ENCODE peak calls at places on chromosome 10, in six cellular contexts. One of them, this sample, is unnamed. For H4K20me1, the result is how much of the 10 kb centered on the place peaks cover.

GRCh38 chr10:983951-984705 is 4.1 kb upstream of the GTPBP4 start:
- DNase-seq in hepatocyte: peak
- DNase-seq in PC-9: peak
- DNase-seq in H9: no peak
- DNase-seq in neural progenitor cell: no peak
- DNase-seq in fibroblast of lung: peak
- DNase-seq in this sample: no peak

GRCh38 chr10:12846718-12847117 is 154.8 kb downstream of the CCDC3 start:
- DNase-seq in hepatocyte: no peak
- DNase-seq in PC-9: no peak
- DNase-seq in H9: no peak
- DNase-seq in neural progenitor cell: no peak
- DNase-seq in fibroblast of lung: peak
- DNase-seq in this sample: no peak

GRCh38 chr10:123043409-123043925 is 34.7 kb downstream of the ACADSB start:
- DNase-seq in hepatocyte: peak
- DNase-seq in PC-9: peak
- DNase-seq in H9: peak
- DNase-seq in neural progenitor cell: peak
- DNase-seq in fibroblast of lung: peak
- DNase-seq in this sample: peak

GRCh38 chr10:130743751-130744191 is 567.8 kb downstream of the TCERG1L start:
- DNase-seq in hepatocyte: no peak
- DNase-seq in PC-9: no peak
- DNase-seq in H9: no peak
- DNase-seq in neural progenitor cell: no peak
- DNase-seq in fibroblast of lung: no peak
- DNase-seq in this sample: no peak

GRCh38 chr10:118259288-118259906 is 82.7 kb downstream of the FAM204A start:
- DNase-seq in hepatocyte: peak
- DNase-seq in PC-9: peak
- DNase-seq in H9: peak
- DNase-seq in neural progenitor cell: peak
- DNase-seq in fibroblast of lung: no peak
- DNase-seq in this sample: peak

GRCh38 chr10:1543596-1543995 is 193.7 kb downstream of the ADARB2 start:
- DNase-seq in hepatocyte: no peak
- DNase-seq in PC-9: no peak
- DNase-seq in H9: no peak
- DNase-seq in neural progenitor cell: no peak
- DNase-seq in fibroblast of lung: no peak
- DNase-seq in this sample: no peak

GRCh38 chr10:65793738-65794425 is 1132.0 kb upstream of the LRRTM3 start:
- DNase-seq in hepatocyte: no peak
- DNase-seq in PC-9: no peak
- DNase-seq in H9: no peak
- DNase-seq in neural progenitor cell: no peak
- DNase-seq in fibroblast of lung: no peak
- DNase-seq in this sample: no peak

GRCh38 chr10:44706745-44707144 is 204.4 kb upstream of the TMEM72 start:
- DNase-seq in hepatocyte: no peak
- DNase-seq in PC-9: no peak
- DNase-seq in H9: no peak
- DNase-seq in neural progenitor cell: no peak
- DNase-seq in fibroblast of lung: peak
- DNase-seq in this sample: no peak

GRCh38 chr10:119333146-119333792 is 125.9 kb downstream of the GRK5 start:
- DNase-seq in hepatocyte: no peak
- DNase-seq in PC-9: no peak
- DNase-seq in H9: no peak
- DNase-seq in neural progenitor cell: no peak
- DNase-seq in fibroblast of lung: peak
- DNase-seq in this sample: no peak

GRCh38 chr10:34748767-34749166 is 66.3 kb downstream of the PARD3 start:
- DNase-seq in hepatocyte: no peak
- DNase-seq in PC-9: no peak
- DNase-seq in H9: no peak
- DNase-seq in neural progenitor cell: no peak
- DNase-seq in fibroblast of lung: no peak
- DNase-seq in this sample: no peak

GRCh38 chr10:3231951-3232730 is 59.6 kb upstream of the PITRM1 start:
- DNase-seq in hepatocyte: no peak
- DNase-seq in PC-9: no peak
- DNase-seq in H9: no peak
- DNase-seq in neural progenitor cell: no peak
- DNase-seq in fibroblast of lung: peak
- DNase-seq in this sample: no peak

GRCh38 chr10:75326306-75326705 is 75.3 kb downstream of the ZNF503 start:
- DNase-seq in hepatocyte: no peak
- DNase-seq in PC-9: no peak
- DNase-seq in H9: no peak
- DNase-seq in neural progenitor cell: no peak
- DNase-seq in fibroblast of lung: no peak
- DNase-seq in this sample: no peak

GRCh38 chr10:95336702-95337101 is 45.9 kb upstream of the PDLIM1 start:
- DNase-seq in hepatocyte: no peak
- DNase-seq in PC-9: no peak
- DNase-seq in H9: no peak
- DNase-seq in neural progenitor cell: no peak
- DNase-seq in fibroblast of lung: no peak
- DNase-seq in this sample: no peak

GRCh38 chr10:124087672-124088634 is 5.4 kb downstream of the CHST15 start:
- DNase-seq in hepatocyte: no peak
- DNase-seq in PC-9: no peak
- DNase-seq in H9: no peak
- DNase-seq in neural progenitor cell: no peak
- DNase-seq in fibroblast of lung: peak
- DNase-seq in this sample: peak
- H4K20me1 ChIP-seq in hepatocyte: under half
- H4K20me1 ChIP-seq in PC-9: half or more
- H4K20me1 ChIP-seq in H9: under half
- H4K20me1 ChIP-seq in neural progenitor cell: under half
- H4K20me1 ChIP-seq in fibroblast of lung: under half
- H4K20me1 ChIP-seq in this sample: under half

GRCh38 chr10:48470893-48471805 is 133.7 kb downstream of the ARHGAP22 start:
- DNase-seq in hepatocyte: no peak
- DNase-seq in PC-9: no peak
- DNase-seq in H9: peak
- DNase-seq in neural progenitor cell: no peak
- DNase-seq in fibroblast of lung: peak
- DNase-seq in this sample: no peak

GRCh38 chr10:48468866-48469511 is 135.9 kb downstream of the ARHGAP22 start:
- DNase-seq in hepatocyte: no peak
- DNase-seq in PC-9: no peak
- DNase-seq in H9: peak
- DNase-seq in neural progenitor cell: no peak
- DNase-seq in fibroblast of lung: no peak
- DNase-seq in this sample: no peak

GRCh38 chr10:48470115-48470892 is 134.6 kb downstream of the ARHGAP22 start:
- DNase-seq in hepatocyte: peak
- DNase-seq in PC-9: no peak
- DNase-seq in H9: peak
- DNase-seq in neural progenitor cell: peak
- DNase-seq in fibroblast of lung: peak
- DNase-seq in this sample: no peak

GRCh38 chr10:48468130-48468790 is 136.6 kb downstream of the ARHGAP22 start:
- DNase-seq in hepatocyte: no peak
- DNase-seq in PC-9: no peak
- DNase-seq in H9: no peak
- DNase-seq in neural progenitor cell: no peak
- DNase-seq in fibroblast of lung: no peak
- DNase-seq in this sample: no peak

GRCh38 chr10:48469516-48470020 is 135.3 kb downstream of the ARHGAP22 start:
- DNase-seq in hepatocyte: no peak
- DNase-seq in PC-9: no peak
- DNase-seq in H9: peak
- DNase-seq in neural progenitor cell: no peak
- DNase-seq in fibroblast of lung: no peak
- DNase-seq in this sample: no peak
- H3K27ac ChIP-seq in hepatocyte: peak
- H3K27ac ChIP-seq in PC-9: no peak
- H3K27ac ChIP-seq in H9: no peak
- H3K27ac ChIP-seq in neural progenitor cell: no peak
- H3K27ac ChIP-seq in fibroblast of lung: no peak
- H3K27ac ChIP-seq in this sample: no peak

GRCh38 chr10:79185067-79185774 is 116.5 kb downstream of the ZMIZ1 start:
- DNase-seq in hepatocyte: no peak
- DNase-seq in PC-9: no peak
- DNase-seq in H9: no peak
- DNase-seq in neural progenitor cell: peak
- DNase-seq in fibroblast of lung: peak
- DNase-seq in this sample: no peak
- H4K20me1 ChIP-seq in hepatocyte: half or more
- H4K20me1 ChIP-seq in PC-9: under half
- H4K20me1 ChIP-seq in H9: under half
- H4K20me1 ChIP-seq in neural progenitor cell: half or more
- H4K20me1 ChIP-seq in fibroblast of lung: under half
- H4K20me1 ChIP-seq in this sample: under half

DNA sequence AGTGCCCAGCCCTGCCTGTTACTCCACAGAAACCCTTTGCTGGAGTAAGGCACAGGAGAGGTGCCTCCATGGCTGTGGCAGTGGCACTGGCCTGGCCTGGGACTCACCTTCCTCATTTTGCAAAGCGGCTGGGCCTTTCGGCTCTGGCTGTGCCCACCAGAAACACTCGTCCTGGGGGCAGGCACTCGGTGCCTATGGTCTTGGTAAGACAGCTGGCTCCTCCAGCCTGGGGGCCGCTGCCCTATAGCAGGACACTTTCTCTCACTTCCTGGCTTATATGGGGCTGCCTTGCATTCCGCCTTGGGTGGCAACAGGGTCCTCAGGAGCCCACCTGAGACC is 13.2 kb downstream of the ZMIZ1 start:
- DNase-seq in hepatocyte: no peak
- DNase-seq in PC-9: no peak
- DNase-seq in H9: no peak
- DNase-seq in neural progenitor cell: no peak
- DNase-seq in fibroblast of lung: no peak
- DNase-seq in this sample: no peak
- H3K27ac ChIP-seq in hepatocyte: no peak
- H3K27ac ChIP-seq in PC-9: no peak
- H3K27ac ChIP-seq in H9: no peak
- H3K27ac ChIP-seq in neural progenitor cell: no peak
- H3K27ac ChIP-seq in fibroblast of lung: peak
- H3K27ac ChIP-seq in this sample: no peak

DNA sequence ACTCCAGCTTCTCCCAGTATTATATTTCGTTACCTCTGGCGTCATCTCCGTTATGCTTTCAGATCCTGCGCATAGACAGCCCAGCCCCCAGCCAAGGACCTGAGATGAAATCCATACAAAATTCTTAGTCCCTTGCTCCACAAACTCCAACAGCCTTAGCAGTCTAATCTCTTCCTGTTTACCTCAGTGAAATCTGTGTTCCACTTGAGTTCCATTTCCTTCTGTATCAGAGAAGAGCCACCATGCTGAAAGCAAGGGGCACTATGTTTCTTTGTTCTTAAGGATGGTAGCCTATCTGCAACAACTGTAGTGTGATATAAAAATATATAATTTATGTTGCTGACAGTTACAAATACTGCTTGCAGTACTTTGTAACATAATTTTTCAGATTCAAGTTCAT is 59.8 kb downstream of the PTEN start:
- DNase-seq in hepatocyte: no peak
- DNase-seq in PC-9: no peak
- DNase-seq in H9: no peak
- DNase-seq in neural progenitor cell: no peak
- DNase-seq in fibroblast of lung: no peak
- DNase-seq in this sample: no peak
- H4K20me1 ChIP-seq in hepatocyte: half or more
- H4K20me1 ChIP-seq in PC-9: under half
- H4K20me1 ChIP-seq in H9: under half
- H4K20me1 ChIP-seq in neural progenitor cell: under half
- H4K20me1 ChIP-seq in fibroblast of lung: under half
- H4K20me1 ChIP-seq in this sample: under half